ENCODE peak calls at places on chromosomes 1 and 21, in four cellular contexts. H is HepG2, G is SK-N-SH, D is K562. P is an unnamed sample.

GRCh38 chr1:109239580-109240068 is 9.7 kb upstream of the CELSR2 start:
- DNase-seq in H (peak), G (peak), D (peak), P (no peak)

GRCh38 chr1:15326691-15327530 is 79.9 kb downstream of the FHAD1 start:
- DNase-seq in H (no peak), G (peak), D (no peak), P (no peak)

GRCh38 chr1:6852136-6852890 is 67.1 kb downstream of the CAMTA1 start:
- DNase-seq in H (no peak), G (no peak), D (no peak), P (no peak)

GRCh38 chr21:34517491-34518245 is 5.7 kb upstream of the KCNE1 start:
- DNase-seq in H (peak), G (no peak), D (no peak), P (no peak)

GRCh38 chr1:39788758-39789570 is at the start of gene BMP8B:
- DNase-seq in H (no peak), G (peak), D (peak), P (no peak)

GRCh38 chr1:162973381-162973795 is 95.8 kb upstream of the RGS4 start:
- DNase-seq in H (no peak), G (no peak), D (no peak), P (no peak)

GRCh38 chr1:50697440-50698421 is 262.3 kb downstream of the FAF1 start:
- DNase-seq in H (no peak), G (no peak), D (no peak), P (no peak)

GRCh38 chr21:45064618-45065399 is 9.6 kb upstream of the ADARB1 start:
- DNase-seq in H (no peak), G (no peak), D (no peak), P (no peak)

GRCh38 chr1:221739677-221740025 is 2.2 kb downstream of the DUSP10 start:
- DNase-seq in H (no peak), G (no peak), D (no peak), P (no peak)

GRCh38 chr1:185040333-185040732 is 5.0 kb upstream of the RNF2 start:
- DNase-seq in H (no peak), G (no peak), D (no peak), P (no peak)

GRCh38 chr1:159752135-159752580 is 28.6 kb upstream of the DUSP23 start:
- DNase-seq in H (peak), G (no peak), D (no peak), P (no peak)

GRCh38 chr1:85655315-85655714 is 52.9 kb downstream of the ZNHIT6 start:
- DNase-seq in H (no peak), G (no peak), D (no peak), P (no peak)

GRCh38 chr1:44594871-44595735 is 79.2 kb downstream of the TMEM53 start:
- DNase-seq in H (peak), G (peak), D (peak), P (no peak)

GRCh38 chr1:181140891-181141290 is 52.4 kb downstream of the IER5 start:
- DNase-seq in H (no peak), G (no peak), D (no peak), P (no peak)

GRCh38 chr1:181142096-181143043 is 53.9 kb downstream of the IER5 start:
- DNase-seq in H (peak), G (peak), D (peak), P (no peak)

GRCh38 chr1:181140398-181140797 is 51.9 kb downstream of the IER5 start:
- DNase-seq in H (no peak), G (no peak), D (no peak), P (no peak)

GRCh38 chr1:181143081-181143859 is 54.8 kb downstream of the IER5 start:
- DNase-seq in H (no peak), G (no peak), D (no peak), P (no peak)

GRCh38 chr1:181141431-181141910 is 53.0 kb downstream of the IER5 start:
- DNase-seq in H (no peak), G (no peak), D (peak), P (no peak)
- TF ChIP-seq NFIC in H (no peak), G (peak), D (no peak), P (no peak)

GRCh38 chr1:183283286-183283685 is 97.2 kb downstream of the LAMC2 start:
- DNase-seq in H (no peak), G (no peak), D (no peak), P (no peak)
- TF ChIP-seq NFIC in H (no peak), G (no peak), D (no peak), P (no peak)

DNA sequence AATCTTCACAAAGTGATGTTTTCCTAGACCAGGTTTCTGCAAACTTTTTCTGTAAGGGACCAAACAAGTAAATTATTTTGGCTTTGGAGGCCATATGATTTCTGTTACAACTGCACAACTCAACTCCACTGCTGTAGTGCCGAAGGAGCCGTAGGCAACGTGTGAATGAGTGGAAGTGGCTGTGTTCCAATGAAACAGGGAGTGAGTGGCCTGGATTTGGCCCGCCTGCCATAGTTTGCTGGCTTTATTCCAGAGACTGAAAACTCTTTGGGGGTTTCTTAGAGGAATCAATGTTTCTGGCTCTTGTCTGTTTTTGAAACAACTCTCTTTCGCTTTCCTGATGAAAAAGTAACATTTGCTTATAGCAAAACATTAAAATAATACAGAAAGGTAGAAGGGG is 12.5 kb upstream of the ACTL8 start:
- DNase-seq in H (no peak), G (peak), D (no peak), P (no peak)
- TF ChIP-seq NFIC in H (no peak), G (no peak), D (no peak), P (no peak)

DNA sequence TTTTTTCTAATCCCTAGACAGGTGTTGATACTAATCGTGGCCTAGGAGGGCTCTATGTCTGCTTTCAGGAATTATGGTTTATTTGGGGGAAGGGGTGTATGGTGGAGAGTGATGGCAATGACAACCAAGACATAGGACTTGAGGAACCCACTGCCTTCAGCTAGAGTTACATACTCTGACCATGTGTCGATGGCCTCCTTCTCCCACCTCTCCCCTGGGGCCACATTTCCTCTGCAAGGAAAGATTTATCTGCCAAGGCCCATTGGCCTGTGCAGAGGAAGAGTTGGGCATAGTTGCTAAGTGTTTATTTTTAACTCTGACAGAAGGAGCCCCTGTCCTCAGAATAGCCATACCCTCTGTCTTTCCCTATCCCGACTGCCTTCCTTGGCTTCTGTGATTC is 9.4 kb downstream of the MAPKAPK2 start:
- DNase-seq in H (no peak), G (no peak), D (no peak), P (no peak)
- TF ChIP-seq NFIC in H (no peak), G (no peak), D (no peak), P (no peak)

GRCh38 chr1:219626865-219627264 is 14.0 kb upstream of the ZC3H11B start:
- DNase-seq in H (no peak), G (no peak), D (no peak), P (no peak)

DNA sequence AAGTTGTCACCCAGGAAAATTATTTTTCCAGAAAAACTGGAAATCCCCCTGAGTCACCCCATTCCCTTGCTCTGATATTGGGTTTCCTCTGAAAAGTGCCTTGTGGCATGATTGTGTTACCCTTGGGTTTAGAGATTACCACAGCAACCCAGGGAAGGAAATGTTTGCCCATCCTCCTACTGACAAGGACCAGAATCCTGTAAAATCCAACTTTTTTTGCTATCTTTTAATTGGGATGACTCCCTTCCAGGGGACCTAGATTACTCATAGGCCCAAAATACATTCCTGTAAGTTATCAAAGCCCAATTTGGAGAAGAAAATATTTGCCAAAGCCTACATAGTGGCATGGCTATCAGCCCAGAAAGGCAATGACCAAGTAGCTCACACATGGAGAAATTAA is 16.6 kb upstream of the ZC3H11B start:
- DNase-seq in H (no peak), G (no peak), D (no peak), P (no peak)
- TF ChIP-seq NFIC in H (no peak), G (no peak), D (no peak), P (no peak)

GRCh38 chr21:36703626-36704280 is 4.8 kb downstream of the SIM2 start:
- DNase-seq in H (no peak), G (no peak), D (no peak), P (no peak)

GRCh38 chr21:36706482-36706852 is 7.6 kb downstream of the SIM2 start:
- DNase-seq in H (no peak), G (no peak), D (no peak), P (no peak)

GRCh38 chr21:36705679-36706481 is 7.0 kb downstream of the SIM2 start:
- DNase-seq in H (no peak), G (peak), D (peak), P (no peak)

GRCh38 chr21:36704281-36704957 is 5.5 kb downstream of the SIM2 start:
- DNase-seq in H (no peak), G (peak), D (no peak), P (no peak)

DNA sequence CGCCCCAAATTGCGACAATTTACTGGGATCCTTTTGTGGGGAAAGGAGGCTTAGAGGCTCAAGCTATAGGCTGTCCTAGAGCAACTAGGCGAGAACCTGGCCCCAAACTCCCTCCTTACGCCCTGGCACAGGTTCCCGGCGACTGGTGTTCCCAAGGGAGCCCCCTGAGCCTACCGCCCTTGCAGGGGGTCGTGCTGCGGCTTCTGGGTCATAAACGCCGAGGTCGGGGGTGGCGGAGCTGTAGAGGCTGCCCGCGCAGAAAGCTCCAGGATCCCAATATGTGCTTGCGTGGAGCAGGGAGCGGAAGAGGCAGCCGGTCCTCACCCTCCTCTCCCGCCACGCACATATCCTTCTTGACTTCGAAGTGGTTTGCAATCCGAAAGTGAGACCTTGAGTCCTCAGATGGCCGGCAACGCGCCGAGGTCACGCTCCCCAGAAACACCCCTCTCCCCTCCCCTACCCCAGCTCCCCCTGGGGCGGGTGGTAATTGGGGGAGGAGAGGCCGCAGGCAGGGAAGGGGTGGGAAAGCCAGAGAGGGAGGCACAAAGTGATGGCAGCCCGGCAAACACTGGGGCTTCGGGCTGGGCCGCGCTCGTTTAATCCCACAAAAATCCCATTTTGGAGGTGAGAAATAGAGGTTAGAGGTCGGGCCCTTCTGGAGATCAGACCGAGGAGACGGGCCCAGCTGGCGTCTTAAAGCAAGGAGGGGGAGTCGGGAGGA is 6.2 kb downstream of the SIM2 start:
- DNase-seq in H (no peak), G (no peak), D (no peak), P (no peak)
- TF ChIP-seq NFIC in H (no peak), G (no peak), D (no peak), P (no peak)

DNA sequence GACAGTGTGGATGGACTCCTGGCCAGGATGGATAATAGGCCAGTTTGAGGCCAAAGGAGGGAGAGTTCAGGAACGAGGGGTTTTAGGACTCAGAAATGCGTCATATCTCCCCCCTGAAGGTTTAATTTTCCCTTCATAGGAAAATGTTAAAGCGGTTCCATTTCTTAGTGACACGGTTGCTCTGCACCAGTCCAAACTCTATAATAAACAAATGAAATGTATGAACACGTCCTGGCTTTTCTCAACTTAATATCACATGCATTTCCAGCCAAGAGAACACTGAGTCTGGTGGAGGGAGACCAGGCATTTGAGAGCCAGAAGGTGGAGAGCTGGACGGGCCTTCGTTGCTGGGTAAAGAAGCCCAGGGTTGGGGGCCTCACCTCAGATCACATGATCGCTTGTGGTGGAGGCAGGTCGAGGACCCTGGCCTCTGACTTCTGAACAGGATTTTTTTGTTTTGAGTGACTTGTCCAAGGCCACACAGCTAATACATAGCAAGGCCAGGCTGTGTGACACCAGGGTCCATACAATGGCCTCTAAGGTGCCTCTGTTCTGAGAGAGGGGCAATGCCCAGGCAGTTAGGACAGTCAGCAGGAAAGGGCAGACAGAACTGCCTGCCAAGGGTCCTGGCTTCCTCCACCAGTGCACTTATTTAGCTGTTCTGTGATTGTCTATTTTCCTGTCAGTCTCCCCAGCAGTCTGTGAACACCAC is 11.4 kb downstream of the SLC1A7 start:
- DNase-seq in H (no peak), G (no peak), D (no peak), P (no peak)
- TF ChIP-seq NFIC in H (no peak), G (no peak), D (no peak), P (no peak)

DNA sequence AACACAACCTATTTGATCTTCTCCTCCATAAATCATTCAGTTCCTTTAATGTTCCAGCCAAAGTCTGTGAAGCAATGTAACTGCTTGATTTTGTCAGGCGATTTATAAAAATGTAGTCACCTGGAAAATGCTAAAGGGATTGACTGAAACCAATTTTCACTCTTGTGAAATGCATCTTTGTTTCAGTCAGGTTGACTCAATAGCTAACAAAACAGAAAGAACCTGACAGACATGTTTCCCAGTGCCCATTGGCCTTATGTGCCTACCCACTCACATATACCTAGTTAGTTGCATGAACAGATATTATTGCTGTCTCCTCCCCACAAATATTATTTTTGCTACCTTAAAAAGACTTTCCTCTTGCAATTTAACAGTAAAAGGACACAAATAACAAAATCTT is 335.7 kb downstream of the CHRM3 start:
- DNase-seq in H (no peak), G (no peak), D (no peak), P (no peak)
- TF ChIP-seq NFIC in H (no peak), G (no peak), D (no peak), P (no peak)

GRCh38 chr1:17734609-17735008 is 20.5 kb upstream of the ACTL8 start:
- DNase-seq in H (no peak), G (no peak), D (no peak), P (no peak)

GRCh38 chr1:17735791-17736190 is 19.3 kb upstream of the ACTL8 start:
- DNase-seq in H (no peak), G (no peak), D (no peak), P (no peak)

GRCh38 chr1:17736625-17737024 is 18.5 kb upstream of the ACTL8 start:
- DNase-seq in H (no peak), G (no peak), D (no peak), P (no peak)

GRCh38 chr1:17732475-17732874 is 22.7 kb upstream of the ACTL8 start:
- DNase-seq in H (no peak), G (no peak), D (no peak), P (no peak)

DNA sequence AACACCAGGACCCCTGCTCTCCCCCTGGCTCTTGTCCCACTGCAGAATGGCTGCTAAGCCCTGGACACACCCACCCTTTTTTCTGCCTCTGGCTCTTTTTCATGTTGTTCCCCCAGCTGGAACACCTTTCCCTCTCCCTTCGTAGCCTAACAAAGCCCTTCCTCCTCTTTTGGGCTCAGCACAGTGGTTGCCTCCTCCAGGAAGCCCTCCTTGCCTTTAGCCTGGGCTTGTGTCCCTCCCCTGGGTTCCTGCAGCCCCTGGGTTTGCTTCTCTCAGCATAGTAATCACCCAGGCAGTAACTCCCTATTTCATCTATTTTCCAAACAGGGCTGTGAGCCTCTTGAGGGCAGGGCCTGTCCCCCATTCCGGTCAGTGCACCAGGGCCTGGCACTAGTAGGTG is 19.8 kb upstream of the ACTL8 start:
- DNase-seq in H (no peak), G (no peak), D (no peak), P (no peak)
- TF ChIP-seq NFIC in H (no peak), G (no peak), D (no peak), P (no peak)